ENCODE peak calls at places on chromosomes 4 and X, in four cellular contexts. W, Y, K and H are unnamed samples.

GRCh38 chr4:11223261-11223660 is 205.4 kb downstream of the HS3ST1 start:
- DNase-seq in W (no peak), Y (no peak), K (no peak), H (no peak)

GRCh38 chr4:48033825-48034413 is 17.3 kb downstream of the NIPAL1 start:
- DNase-seq in W (peak), Y (peak), K (peak), H (no peak)

GRCh38 chr4:143700060-143700419 is 435 bp downstream of the FREM3 start:
- DNase-seq in W (no peak), Y (no peak), K (no peak), H (no peak)

GRCh38 chr4:73707918-73708577 is 32.3 kb upstream of the CXCL8 start:
- DNase-seq in W (no peak), Y (peak), K (no peak), H (peak)

GRCh38 chrX:37613898-37614297 is 42.4 kb downstream of the LANCL3 start:
- DNase-seq in W (no peak), Y (no peak), K (no peak), H (no peak)

GRCh38 chr4:34193451-34194154 is 2050.7 kb downstream of the ARAP2 start:
- DNase-seq in W (no peak), Y (no peak), K (no peak), H (no peak)

GRCh38 chr4:165761968-165762367 is 111.1 kb upstream of the TLL1 start:
- DNase-seq in W (no peak), Y (no peak), K (no peak), H (no peak)

GRCh38 chr4:5162909-5163508 is 111.7 kb downstream of the STK32B start:
- DNase-seq in W (no peak), Y (no peak), K (no peak), H (no peak)

GRCh38 chr4:154584259-154584658 is 6.3 kb downstream of the FGA start:
- DNase-seq in W (no peak), Y (no peak), K (no peak), H (no peak)

GRCh38 chr4:66688674-66689073 is 856.6 kb downstream of the CENPC start:
- DNase-seq in W (no peak), Y (no peak), K (peak), H (no peak)

GRCh38 chrX:40734956-40735317 is 405 bp downstream of the MED14 start:
- DNase-seq in W (no peak), Y (peak), K (peak), H (peak)

GRCh38 chr4:37590016-37590415 is 96.2 kb downstream of the RELL1 start:
- DNase-seq in W (no peak), Y (no peak), K (no peak), H (no peak)

GRCh38 chrX:9604111-9604907 is 139.5 kb downstream of the TBL1X start:
- DNase-seq in W (no peak), Y (no peak), K (no peak), H (peak)

GRCh38 chrX:112636288-112636687 is 43.5 kb downstream of the LHFPL1 start:
- DNase-seq in W (no peak), Y (no peak), K (no peak), H (no peak)

GRCh38 chrX:63529961-63530360 is 178.8 kb upstream of the SPIN4 start:
- DNase-seq in W (no peak), Y (no peak), K (no peak), H (no peak)

GRCh38 chrX:134369576-134369975 is 90.4 kb upstream of the HPRT1 start:
- DNase-seq in W (no peak), Y (no peak), K (peak), H (no peak)